ENCODE peak calls at places on chromosomes 2 and 18, in nine cellular contexts. F is A549, R is AG10803, C is lower leg skin, U is dorsolateral prefrontal cortex, Y is endodermal cell, E is fibroblast of mammary gland, I is mesothelial cell of epicardium, Q is fibroblast of pulmonary artery. P is an unnamed sample.

GRCh38 chr2:240347949-240348500 is 87.4 kb upstream of the GPC1 start:
- DNase-seq in I (no peak), C (no peak), Q (no peak), E (no peak), Y (no peak), F (no peak), R (no peak), U (no peak), P (no peak)

GRCh38 chr18:40413160-40413559 is 1541.9 kb upstream of the PIK3C3 start:
- DNase-seq in Q (peak), U (peak), I (no peak), R (peak), F (no peak), E (peak), C (no peak), Y (peak), P (no peak)

GRCh38 chr2:146820672-146821071 is 1024.2 kb upstream of the ACVR2A start:
- DNase-seq in U (no peak), Q (peak), Y (no peak), C (no peak), E (peak), R (peak), I (no peak), F (no peak), P (no peak)

GRCh38 chr2:48548871-48549270 is 18.9 kb downstream of the STON1 start:
- DNase-seq in R (peak), C (peak), I (no peak), Y (no peak), F (no peak), U (no peak), Q (no peak), E (no peak), P (no peak)

GRCh38 chr2:184598313-184599053 is at the start of gene ZNF804A:
- DNase-seq in E (peak), Y (peak), U (peak), Q (peak), F (peak), R (peak), C (peak), I (peak), P (peak)

GRCh38 chr2:134462791-134463725 is 209.2 kb downstream of the MGAT5 start:
- DNase-seq in F (no peak), U (no peak), C (peak), Q (no peak), Y (peak), R (no peak), I (no peak), E (no peak), P (no peak)

GRCh38 chr2:94872088-94872618 is 923 bp downstream of the TEKT4 start:
- DNase-seq in Y (no peak), U (no peak), R (no peak), Q (no peak), C (no peak), I (no peak), F (no peak), E (no peak), P (no peak)

GRCh38 chr18:76451475-76452331 is 43.3 kb downstream of the ZNF516 start:
- DNase-seq in R (no peak), U (no peak), I (no peak), F (no peak), C (peak), E (peak), Y (peak), Q (no peak), P (no peak)

GRCh38 chr2:41723531-41723930 is 324.3 kb upstream of the PKDCC start:
- DNase-seq in Y (no peak), R (no peak), F (no peak), U (no peak), C (no peak), E (no peak), I (no peak), Q (no peak), P (no peak)

GRCh38 chr2:9675369-9676351 is 44.9 kb upstream of the YWHAQ start:
- DNase-seq in F (peak), E (peak), R (peak), U (peak), Q (peak), Y (peak), C (no peak), I (no peak), P (no peak)

GRCh38 chr18:22709288-22710060 is 223.7 kb upstream of the RBBP8 start:
- DNase-seq in I (no peak), C (no peak), Y (no peak), F (no peak), U (no peak), E (peak), R (peak), Q (peak), P (no peak)

GRCh38 chr2:137823196-137823595 is 141.1 kb upstream of the HNMT start:
- DNase-seq in U (no peak), R (no peak), C (no peak), I (no peak), F (no peak), E (no peak), Y (no peak), Q (no peak), P (no peak)

GRCh38 chr2:182867411-182868048 is 1.1 kb upstream of the FRZB start:
- DNase-seq in E (no peak), F (no peak), Y (peak), R (no peak), C (no peak), I (no peak), U (no peak), Q (no peak), P (no peak)

GRCh38 chr18:77102246-77103040 is 30.1 kb downstream of the MBP start:
- DNase-seq in F (no peak), Q (peak), C (no peak), I (no peak), Y (no peak), U (no peak), R (peak), E (peak), P (no peak)

GRCh38 chr2:217419075-217419671 is 559.3 kb upstream of the TNP1 start:
- DNase-seq in U (no peak), F (no peak), Q (no peak), C (no peak), I (no peak), E (no peak), R (no peak), Y (no peak), P (no peak)

GRCh38 chr18:48835119-48835518 is 115.6 kb downstream of the SMAD7 start:
- DNase-seq in E (no peak), C (peak), F (no peak), Y (peak), U (no peak), Q (no peak), I (no peak), R (no peak), P (no peak)

GRCh38 chr2:14790041-14790640 is 157.6 kb downstream of the LRATD1 start:
- DNase-seq in U (no peak), R (peak), Q (no peak), C (no peak), Y (no peak), F (no peak), E (peak), I (no peak), P (no peak)

GRCh38 chr2:128416781-128417180 is 98.1 kb upstream of the HS6ST1 start:
- DNase-seq in C (peak), Y (no peak), I (no peak), F (no peak), R (no peak), U (no peak), Q (no peak), E (no peak), P (peak)

GRCh38 chr2:51638811-51639210 is 606.9 kb upstream of the NRXN1 start:
- DNase-seq in E (no peak), R (no peak), Q (peak), C (no peak), I (no peak), U (no peak), F (no peak), Y (no peak), P (no peak)

GRCh38 chr2:127623388-127624320 is 22.3 kb upstream of the GPR17 start:
- DNase-seq in Q (peak), I (peak), R (no peak), C (peak), Y (peak), E (peak), U (no peak), F (no peak), P (no peak)

GRCh38 chr2:17719562-17720371 is 33.8 kb downstream of the SMC6 start:
- DNase-seq in C (no peak), E (peak), I (no peak), Y (no peak), F (peak), Q (peak), R (peak), U (no peak), P (no peak)

GRCh38 chr2:217799553-217800432 is 203.0 kb downstream of the TNS1 start:
- DNase-seq in R (no peak), F (no peak), I (no peak), E (no peak), Q (no peak), C (peak), Y (peak), U (peak), P (peak)

GRCh38 chr2:209476367-209477191 is 52.7 kb downstream of the MAP2 start:
- DNase-seq in I (no peak), Y (no peak), E (peak), U (peak), C (no peak), Q (peak), R (peak), F (no peak), P (no peak)

GRCh38 chr2:128734521-128735295 is 416.0 kb upstream of the HS6ST1 start:
- DNase-seq in I (no peak), F (no peak), E (peak), Y (peak), Q (peak), R (no peak), C (peak), U (no peak), P (peak)

GRCh38 chr18:22544626-22545025 is 126.9 kb upstream of the CTAGE1 start:
- DNase-seq in I (no peak), U (no peak), F (no peak), R (peak), E (peak), C (no peak), Q (no peak), Y (no peak), P (no peak)

GRCh38 chr2:52117299-52117698 is 1085.4 kb upstream of the NRXN1 start:
- DNase-seq in R (peak), U (no peak), I (no peak), C (no peak), E (peak), Y (no peak), F (no peak), Q (peak), P (no peak)

GRCh38 chr2:177334940-177335543 is 57.5 kb upstream of the AGPS start:
- DNase-seq in E (peak), Q (peak), R (peak), U (peak), Y (no peak), C (no peak), F (peak), I (no peak), P (no peak)

GRCh38 chr2:15050483-15050882 is 418.0 kb downstream of the LRATD1 start:
- DNase-seq in Q (no peak), U (no peak), C (no peak), R (no peak), Y (no peak), F (no peak), E (peak), I (no peak), P (no peak)

GRCh38 chr18:59986139-59986538 is 86.3 kb downstream of the PMAIP1 start:
- DNase-seq in I (no peak), Q (no peak), R (no peak), C (no peak), E (no peak), U (no peak), Y (no peak), F (no peak), P (no peak)

GRCh38 chr18:59985289-59985688 is 85.5 kb downstream of the PMAIP1 start:
- DNase-seq in Y (no peak), I (no peak), U (no peak), F (no peak), E (no peak), C (no peak), Q (no peak), R (no peak), P (no peak)

GRCh38 chr18:59987102-59987501 is 87.3 kb downstream of the PMAIP1 start:
- DNase-seq in I (no peak), E (no peak), R (no peak), Y (no peak), U (no peak), C (no peak), F (no peak), Q (no peak), P (no peak)

GRCh38 chr18:59980052-59980668 is 80.4 kb downstream of the PMAIP1 start:
- DNase-seq in I (no peak), Y (no peak), F (no peak), Q (no peak), C (no peak), R (no peak), E (no peak), U (no peak), P (no peak)

DNA sequence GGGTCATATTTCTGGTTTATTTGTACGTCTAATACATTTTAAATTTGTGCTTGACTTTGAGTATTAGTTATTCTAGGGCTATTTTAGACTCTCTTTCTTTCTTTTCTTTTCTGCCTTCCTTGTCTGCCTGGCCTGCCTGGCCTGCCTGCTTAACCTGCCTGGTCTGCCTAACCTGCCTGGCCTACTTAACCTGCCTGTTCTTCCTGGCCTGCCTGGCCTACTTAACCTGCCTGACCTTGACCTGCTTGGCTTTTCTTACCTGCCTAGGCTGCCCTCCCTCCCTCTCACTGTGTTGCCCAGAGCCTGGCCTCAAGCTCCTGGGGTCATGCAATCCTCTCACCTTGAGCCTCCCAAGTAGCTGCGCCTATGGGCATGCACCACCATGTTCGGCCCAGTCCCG is 83.7 kb downstream of the PMAIP1 start:
- DNase-seq in U (no peak), R (no peak), F (no peak), Q (no peak), C (no peak), Y (no peak), I (no peak), E (no peak), P (no peak)
- TF ChIP-seq CTCF in U (no peak), R (no peak), F (no peak), Q (no peak), C (no peak), Y (no peak), I (no peak), E (no peak), P (no peak)

GRCh38 chr2:75199428-75200011 is at the start of gene TACR1:
- DNase-seq in R (peak), Y (peak), E (peak), U (peak), I (peak), C (no peak), F (peak), Q (peak), P (peak)
- TF ChIP-seq CTCF in R (peak), Y (peak), E (peak), U (peak), I (peak), C (no peak), F (peak), Q (peak), P (peak)

GRCh38 chr2:119703526-119703925 is 24.5 kb downstream of the TMEM177 start:
- DNase-seq in E (no peak), Q (no peak), R (no peak), F (no peak), Y (peak), C (no peak), U (no peak), I (no peak), P (no peak)

GRCh38 chr2:119702203-119702917 is 23.4 kb downstream of the TMEM177 start:
- DNase-seq in Q (no peak), C (no peak), E (no peak), I (no peak), F (no peak), R (no peak), Y (no peak), U (no peak), P (no peak)

GRCh38 chr2:119704670-119705120 is 25.7 kb downstream of the TMEM177 start:
- DNase-seq in U (no peak), E (peak), Y (no peak), Q (peak), R (peak), C (no peak), I (no peak), F (no peak), P (no peak)

GRCh38 chr2:119701352-119701751 is 22.4 kb downstream of the TMEM177 start:
- DNase-seq in E (no peak), I (no peak), C (no peak), U (no peak), F (no peak), R (no peak), Y (peak), Q (no peak), P (no peak)

GRCh38 chr2:119702918-119703401 is 24.0 kb downstream of the TMEM177 start:
- DNase-seq in U (peak), C (peak), F (peak), E (peak), Q (peak), Y (peak), R (peak), I (no peak), P (peak)
- TF ChIP-seq CTCF in U (peak), C (no peak), F (peak), E (peak), Q (peak), Y (peak), R (peak), I (peak), P (peak)

GRCh38 chr2:178859760-178860159 is 52.5 kb upstream of the TTN start:
- DNase-seq in Q (no peak), F (no peak), R (no peak), U (peak), I (no peak), Y (no peak), E (no peak), C (no peak), P (no peak)

GRCh38 chr2:178863130-178863855 is 56.1 kb upstream of the TTN start:
- DNase-seq in F (no peak), I (no peak), C (no peak), U (no peak), R (no peak), E (no peak), Q (no peak), Y (no peak), P (no peak)

GRCh38 chr2:178858896-178859628 is 51.8 kb upstream of the TTN start:
- DNase-seq in U (no peak), F (no peak), Y (no peak), Q (no peak), I (no peak), C (no peak), E (no peak), R (no peak), P (no peak)

GRCh38 chr2:178863856-178864620 is 56.8 kb upstream of the TTN start:
- DNase-seq in R (peak), F (no peak), E (peak), I (no peak), Y (peak), Q (peak), C (peak), U (peak), P (no peak)

DNA sequence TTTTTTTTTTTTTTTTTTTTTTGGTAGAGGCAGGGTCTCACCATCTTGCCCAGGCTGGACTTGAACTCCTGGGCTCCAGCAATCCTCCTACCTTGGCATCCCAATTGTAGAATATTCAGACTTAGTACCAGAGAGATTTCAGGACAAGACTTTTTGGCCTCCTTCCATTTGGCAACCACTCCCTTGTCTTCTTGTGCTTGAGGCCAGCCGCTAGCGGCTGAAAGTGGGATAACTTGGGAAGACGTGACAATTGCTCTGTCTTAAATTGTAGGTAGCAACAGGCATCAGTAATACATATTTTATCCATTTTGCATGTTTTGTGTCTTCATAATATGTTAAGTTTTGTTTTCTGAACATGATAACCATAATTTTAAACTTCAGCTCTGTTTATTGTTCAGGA is 53.3 kb upstream of the TTN start:
- DNase-seq in Q (peak), F (no peak), U (peak), I (no peak), C (no peak), Y (no peak), E (peak), R (no peak), P (no peak)
- TF ChIP-seq CTCF in Q (peak), F (no peak), U (no peak), I (no peak), C (no peak), Y (no peak), E (peak), R (no peak), P (no peak)